ENCODE peak calls at places on chromosomes 16 and 17, in ten cellular contexts. One of them, this sample, is unnamed.

GRCh38 chr17:38329284-38329683 is 14.5 kb downstream of the GPR179 start:
- DNase-seq in heart right ventricle: no peak
- DNase-seq in psoas muscle: no peak
- DNase-seq in GF-D8: no peak
- DNase-seq in NCI-H2171 treated with DMSO at 0.1 percent for 48 hours: no peak
- DNase-seq in PC-3: no peak
- DNase-seq in glutamatergic neuron: no peak
- DNase-seq in astrocyte of the cerebellum: no peak
- DNase-seq in lung: no peak
- DNase-seq in cardiac muscle cell: no peak
- DNase-seq in this sample: no peak

GRCh38 chr16:72961115-72961832 is 86.7 kb downstream of the ZFHX3 start:
- DNase-seq in heart right ventricle: no peak
- DNase-seq in psoas muscle: peak
- DNase-seq in GF-D8: no peak
- DNase-seq in NCI-H2171 treated with DMSO at 0.1 percent for 48 hours: peak
- DNase-seq in PC-3: peak
- DNase-seq in glutamatergic neuron: peak
- DNase-seq in astrocyte of the cerebellum: no peak
- DNase-seq in lung: no peak
- DNase-seq in cardiac muscle cell: no peak
- DNase-seq in this sample: no peak

GRCh38 chr17:40099627-40100418 is 566 bp downstream of the NR1D1 start:
- DNase-seq in heart right ventricle: no peak
- DNase-seq in psoas muscle: no peak
- DNase-seq in GF-D8: peak
- DNase-seq in NCI-H2171 treated with DMSO at 0.1 percent for 48 hours: no peak
- DNase-seq in PC-3: no peak
- DNase-seq in glutamatergic neuron: no peak
- DNase-seq in astrocyte of the cerebellum: no peak
- DNase-seq in lung: no peak
- DNase-seq in cardiac muscle cell: no peak
- DNase-seq in this sample: no peak

GRCh38 chr17:45246338-45246737 is 15.6 kb downstream of the SPATA32 start:
- DNase-seq in heart right ventricle: no peak
- DNase-seq in psoas muscle: no peak
- DNase-seq in GF-D8: no peak
- DNase-seq in NCI-H2171 treated with DMSO at 0.1 percent for 48 hours: no peak
- DNase-seq in PC-3: no peak
- DNase-seq in glutamatergic neuron: no peak
- DNase-seq in astrocyte of the cerebellum: no peak
- DNase-seq in lung: no peak
- DNase-seq in cardiac muscle cell: no peak
- DNase-seq in this sample: no peak

GRCh38 chr17:59347975-59348391 is 16.5 kb downstream of the YPEL2 start:
- DNase-seq in heart right ventricle: no peak
- DNase-seq in psoas muscle: no peak
- DNase-seq in GF-D8: no peak
- DNase-seq in NCI-H2171 treated with DMSO at 0.1 percent for 48 hours: no peak
- DNase-seq in PC-3: no peak
- DNase-seq in glutamatergic neuron: no peak
- DNase-seq in astrocyte of the cerebellum: no peak
- DNase-seq in lung: no peak
- DNase-seq in cardiac muscle cell: no peak
- DNase-seq in this sample: no peak

GRCh38 chr16:15772579-15773293 is 84.1 kb downstream of the MYH11 start:
- DNase-seq in heart right ventricle: no peak
- DNase-seq in psoas muscle: no peak
- DNase-seq in GF-D8: no peak
- DNase-seq in NCI-H2171 treated with DMSO at 0.1 percent for 48 hours: no peak
- DNase-seq in PC-3: peak
- DNase-seq in glutamatergic neuron: no peak
- DNase-seq in astrocyte of the cerebellum: no peak
- DNase-seq in lung: no peak
- DNase-seq in cardiac muscle cell: no peak
- DNase-seq in this sample: no peak

GRCh38 chr17:20270336-20270735 is 197.0 kb downstream of the LGALS9B start:
- DNase-seq in heart right ventricle: no peak
- DNase-seq in psoas muscle: no peak
- DNase-seq in GF-D8: no peak
- DNase-seq in NCI-H2171 treated with DMSO at 0.1 percent for 48 hours: no peak
- DNase-seq in PC-3: no peak
- DNase-seq in glutamatergic neuron: no peak
- DNase-seq in astrocyte of the cerebellum: no peak
- DNase-seq in lung: no peak
- DNase-seq in cardiac muscle cell: no peak
- DNase-seq in this sample: no peak

GRCh38 chr16:77723108-77723514 is 797 bp downstream of the NUDT7 start:
- DNase-seq in heart right ventricle: peak
- DNase-seq in psoas muscle: no peak
- DNase-seq in GF-D8: peak
- DNase-seq in NCI-H2171 treated with DMSO at 0.1 percent for 48 hours: peak
- DNase-seq in PC-3: no peak
- DNase-seq in glutamatergic neuron: no peak
- DNase-seq in astrocyte of the cerebellum: peak
- DNase-seq in lung: no peak
- DNase-seq in cardiac muscle cell: peak
- DNase-seq in this sample: no peak

GRCh38 chr17:66652840-66653507 is 181.9 kb upstream of the CACNG5 start:
- DNase-seq in heart right ventricle: no peak
- DNase-seq in psoas muscle: no peak
- DNase-seq in GF-D8: no peak
- DNase-seq in NCI-H2171 treated with DMSO at 0.1 percent for 48 hours: no peak
- DNase-seq in PC-3: peak
- DNase-seq in glutamatergic neuron: no peak
- DNase-seq in astrocyte of the cerebellum: no peak
- DNase-seq in lung: no peak
- DNase-seq in cardiac muscle cell: no peak
- DNase-seq in this sample: no peak

This sample was measured in NCI-H2227 treated with DMSO at 0.1 percent for 48 hours.